ENCODE peak calls at places on chromosomes 3 and 15, in four cellular contexts. O is right lobe of liver, D is bronchial epithelial cell, J is tibial nerve. G is an unnamed sample.

GRCh38 chr15:48076454-48076853 is 44.3 kb upstream of the SLC24A5 start:
- DNase-seq in O (no peak), D (no peak), J (no peak), G (no peak)

GRCh38 chr15:100628746-100629145 is 26.4 kb downstream of the ASB7 start:
- DNase-seq in O (no peak), D (no peak), J (no peak), G (no peak)

GRCh38 chr15:55914446-55914845 is 79.0 kb downstream of the NEDD4 start:
- DNase-seq in O (no peak), D (no peak), J (no peak), G (no peak)

GRCh38 chr15:51982013-51982769 is 10.6 kb upstream of the LEO1 start:
- DNase-seq in O (no peak), D (peak; percentile 82), J (peak; percentile 32), G (peak; percentile 96)

GRCh38 chr15:33395841-33396240 is 85.1 kb downstream of the RYR3 start:
- DNase-seq in O (no peak), D (no peak), J (no peak), G (no peak)

GRCh38 chr15:35329993-35330695 is 215.8 kb downstream of the DPH6 start:
- DNase-seq in O (no peak), D (no peak), J (no peak), G (no peak)

GRCh38 chr15:78708713-78709112 is 67.7 kb upstream of the CHRNB4 start:
- DNase-seq in O (no peak), D (no peak), J (no peak), G (no peak)

GRCh38 chr3:16653712-16654111 is 48.5 kb upstream of the DAZL start:
- DNase-seq in O (no peak), D (no peak), J (no peak), G (no peak)

GRCh38 chr15:48467801-48468200 is 136.6 kb downstream of the DUT start:
- DNase-seq in O (no peak), D (no peak), J (no peak), G (no peak)

GRCh38 chr3:169146112-169146665 is 517.3 kb downstream of the MECOM start:
- DNase-seq in O (peak; percentile 58), D (peak; percentile 57), J (no peak), G (no peak)

GRCh38 chr3:55795296-55795695 is 308.2 kb upstream of the WNT5A start:
- DNase-seq in O (no peak), D (peak; percentile 50), J (no peak), G (no peak)

GRCh38 chr3:126353694-126354321 is 3.4 kb downstream of the KLF15 start:
- DNase-seq in O (peak; percentile 94), D (no peak), J (no peak), G (no peak)

GRCh38 chr15:64503197-64503596 is 42.8 kb downstream of the ZNF609 start:
- DNase-seq in O (no peak), D (no peak), J (no peak), G (peak; percentile 27)

DNA sequence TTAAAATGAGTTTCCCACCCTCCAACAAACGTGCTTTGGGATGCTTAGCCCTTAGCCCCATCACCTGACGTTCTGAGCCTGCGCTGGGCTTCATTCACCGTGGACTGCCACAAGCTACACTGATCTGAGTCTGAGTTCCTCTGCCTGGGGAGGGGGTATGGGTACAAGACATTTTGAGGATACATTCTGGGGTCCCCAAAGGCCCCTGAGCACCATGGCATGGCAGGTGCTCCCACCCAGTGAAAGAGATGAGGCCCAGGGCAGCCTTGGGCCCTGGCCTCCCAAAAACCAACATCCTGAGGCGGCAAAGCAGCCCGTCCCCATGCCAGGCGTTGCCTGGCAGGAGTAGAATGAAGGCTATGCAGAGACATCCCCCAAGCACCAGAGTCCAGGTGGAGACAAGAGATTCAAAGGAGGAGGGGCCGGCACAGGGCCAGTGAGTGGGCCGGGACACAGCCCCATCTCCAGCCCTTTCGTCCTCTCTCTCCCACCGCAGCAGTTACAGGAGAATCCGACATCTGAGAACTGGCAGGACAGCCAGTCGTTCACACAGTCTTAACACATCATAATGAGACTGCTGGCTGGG is 74.5 kb downstream of the VGLL4 start:
- DNase-seq in O (peak; percentile 40), D (no peak), J (no peak), G (no peak)
- H3K4me3 ChIP-seq in O (no peak overlapping the region), D (no peak overlapping the region), J (no peak overlapping the region), G (no peak overlapping the region)

DNA sequence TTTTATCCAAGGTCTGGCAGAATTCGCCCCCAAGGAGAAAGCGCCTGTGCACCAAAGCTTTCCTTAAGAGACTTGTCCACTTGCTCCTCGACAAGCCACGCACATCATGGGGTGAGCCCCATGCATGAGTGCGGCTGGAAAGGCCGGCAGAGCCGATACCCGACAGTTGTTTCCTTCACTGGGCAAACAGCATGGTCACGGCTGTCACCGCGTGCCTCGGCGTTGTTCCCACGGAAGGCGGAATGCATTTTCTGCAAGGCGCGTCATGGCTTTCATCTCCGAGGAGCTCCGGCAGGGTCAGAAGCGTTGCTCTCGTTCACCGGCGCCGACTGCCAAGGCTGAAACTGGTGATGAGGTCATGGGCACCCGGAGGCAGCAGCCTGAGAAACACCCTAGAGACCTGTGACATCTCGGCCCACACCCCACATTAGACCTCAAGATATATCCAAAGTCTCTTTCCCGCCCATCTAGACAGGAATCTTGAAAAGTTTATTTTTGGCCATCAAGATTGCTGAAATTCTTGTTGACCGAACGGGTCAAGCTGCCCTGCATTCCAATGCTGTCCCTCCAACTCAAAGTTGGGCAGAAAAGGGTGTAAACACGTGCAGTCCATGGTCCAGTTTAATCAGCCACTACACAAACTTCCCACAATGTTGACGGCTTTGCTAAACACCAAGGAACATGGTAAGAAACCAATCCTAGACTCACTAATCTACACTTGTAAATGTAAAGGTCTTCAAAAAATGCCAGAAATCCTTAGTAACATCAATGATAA is 604 bp upstream of the TJP1 start:
- DNase-seq in O (peak; percentile 64), D (peak; percentile 74), J (no peak), G (no peak)
- H3K4me3 ChIP-seq in O (peak overlapping the region; percentile 74), D (peak overlapping the region; percentile 54), J (peak overlapping the region; percentile 65), G (no peak overlapping the region)

DNA sequence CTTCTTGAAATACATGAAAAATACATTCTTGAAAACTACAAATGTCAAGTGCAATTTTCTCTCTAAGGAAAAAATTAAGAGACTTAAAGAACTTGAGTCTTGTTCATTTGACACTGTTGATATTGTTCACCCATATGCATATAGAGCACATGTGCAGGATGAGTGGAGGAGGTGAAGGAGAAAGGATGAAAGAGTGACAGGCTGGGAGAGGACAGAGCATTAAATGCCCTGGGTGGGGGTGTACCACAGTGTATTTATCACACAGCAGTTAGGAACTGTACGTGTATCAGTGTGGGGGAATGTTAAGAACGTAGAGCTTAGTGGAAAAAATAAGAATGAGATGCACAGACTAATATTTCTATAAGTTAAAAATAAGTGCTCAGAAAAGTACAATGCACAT is 45.7 kb downstream of the CTDSPL start:
- DNase-seq in O (no peak), D (no peak), J (no peak), G (no peak)
- H3K4me3 ChIP-seq in O (no peak overlapping the region), D (no peak overlapping the region), J (no peak overlapping the region), G (peak overlapping the region; percentile 15)

GRCh38 chr3:42090973-42091731 is at the start of gene TRAK1:
- DNase-seq in O (no peak), D (peak; percentile 97), J (no peak), G (no peak)
- H3K4me3 ChIP-seq in O (no peak within 1 kb of the TSS), D (peak within 1 kb of the TSS; percentile 37), J (peak within 1 kb of the TSS; percentile 31), G (no peak within 1 kb of the TSS)

DNA sequence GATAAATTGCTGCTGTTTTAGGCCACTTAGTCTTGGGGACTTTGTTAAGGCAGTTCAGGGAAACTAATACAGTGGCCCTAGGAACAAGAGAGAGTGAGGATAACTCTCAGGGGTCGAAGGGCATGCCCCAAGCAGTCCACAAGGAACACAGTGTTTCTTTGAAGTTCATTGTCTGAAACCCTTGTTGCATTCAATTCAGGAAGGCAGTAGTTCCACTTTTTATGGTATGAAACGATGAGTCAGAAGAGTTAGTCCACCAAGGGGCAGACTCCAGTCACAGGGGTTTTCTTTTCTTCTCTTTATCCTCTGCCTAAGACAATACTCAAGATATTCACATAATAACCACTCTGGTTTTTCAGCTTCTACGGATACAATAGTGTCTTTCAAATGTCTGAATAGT is 23.8 kb upstream of the TICRR start:
- DNase-seq in O (no peak), D (peak; percentile 34), J (no peak), G (no peak)
- H3K4me3 ChIP-seq in O (no peak overlapping the region), D (no peak overlapping the region), J (no peak overlapping the region), G (no peak overlapping the region)

DNA sequence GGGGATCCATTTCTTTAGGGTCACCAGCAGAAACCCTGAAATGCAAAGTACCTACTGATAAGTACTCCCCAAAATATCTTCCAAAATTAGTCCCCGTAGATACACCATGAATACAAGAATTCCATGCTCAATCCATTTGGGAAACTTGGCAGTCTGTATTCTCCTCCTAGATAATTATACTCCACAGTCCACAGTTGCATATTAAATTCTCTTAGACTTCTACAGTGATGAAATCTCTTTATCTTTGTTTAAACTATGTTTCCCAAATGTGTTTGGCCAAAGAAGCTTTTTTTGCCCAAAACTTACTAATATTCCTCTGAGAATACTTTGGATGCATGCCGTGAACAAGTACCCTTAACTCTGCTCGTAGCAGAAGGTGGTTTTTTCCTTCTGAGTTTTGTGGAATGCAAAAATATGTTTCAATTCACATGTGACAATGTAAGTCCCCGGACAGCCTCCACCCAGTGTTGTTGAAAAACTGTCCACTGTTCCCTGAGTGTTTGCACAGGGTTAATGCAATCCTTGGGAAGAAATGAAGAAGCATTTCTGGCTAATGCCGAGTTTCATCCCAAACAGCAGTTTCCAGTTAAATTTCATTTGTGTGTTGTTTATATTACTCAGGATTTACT is 126.7 kb downstream of the ARNT2 start:
- DNase-seq in O (no peak), D (no peak), J (no peak), G (no peak)
- H3K4me3 ChIP-seq in O (no peak overlapping the region), D (no peak overlapping the region), J (no peak overlapping the region), G (no peak overlapping the region)

GRCh38 chr3:184015381-184016019 is 2.2 kb downstream of the ABCC5 start:
- DNase-seq in O (no peak), D (no peak), J (no peak), G (no peak)
- H3K4me3 ChIP-seq in O (no peak overlapping the region), D (peak overlapping the region; percentile 19), J (no peak overlapping the region), G (no peak overlapping the region)